ENCODE peak calls at places on chromosomes 11 and 22, in five cellular contexts. One of them, this sample, is unnamed. For H3K27me3, the result is how much of the 10 kb centered on the place peaks cover.

GRCh38 chr11:43738600-43739409 is 58.3 kb downstream of the HSD17B12 start:
- DNase-seq in left ventricle myocardium inferior: no peak
- DNase-seq in tibial artery: no peak
- DNase-seq in colonic mucosa: no peak
- DNase-seq in gastrocnemius medialis: peak
- DNase-seq in this sample: no peak

GRCh38 chr11:96045622-96046456 is 121.9 kb upstream of the MTMR2 start:
- DNase-seq in left ventricle myocardium inferior: peak
- DNase-seq in tibial artery: peak
- DNase-seq in gastrocnemius medialis: peak
- DNase-seq in colonic mucosa: no peak
- DNase-seq in this sample: no peak

GRCh38 chr11:112128483-112129121 is 35.3 kb downstream of the IL18 start:
- DNase-seq in tibial artery: peak
- DNase-seq in colonic mucosa: peak
- DNase-seq in gastrocnemius medialis: peak
- DNase-seq in left ventricle myocardium inferior: peak
- DNase-seq in this sample: peak

GRCh38 chr11:26947379-26947844 is 46.5 kb upstream of the FIBIN start:
- DNase-seq in left ventricle myocardium inferior: no peak
- DNase-seq in colonic mucosa: peak
- DNase-seq in tibial artery: peak
- DNase-seq in gastrocnemius medialis: peak
- DNase-seq in this sample: peak

GRCh38 chr22:46066691-46067090 is 83.6 kb upstream of the PPARA start:
- DNase-seq in left ventricle myocardium inferior: peak
- DNase-seq in tibial artery: peak
- DNase-seq in gastrocnemius medialis: peak
- DNase-seq in colonic mucosa: peak
- DNase-seq in this sample: no peak

GRCh38 chr22:19555651-19556050 is 31.4 kb upstream of the CLDN5 start:
- DNase-seq in tibial artery: no peak
- DNase-seq in colonic mucosa: no peak
- DNase-seq in gastrocnemius medialis: no peak
- DNase-seq in left ventricle myocardium inferior: no peak
- DNase-seq in this sample: no peak

GRCh38 chr11:28107331-28107725 is 628 bp downstream of the KIF18A start:
- DNase-seq in left ventricle myocardium inferior: no peak
- DNase-seq in colonic mucosa: no peak
- DNase-seq in gastrocnemius medialis: no peak
- DNase-seq in tibial artery: no peak
- DNase-seq in this sample: no peak

GRCh38 chr11:135037828-135038227 is 625.8 kb upstream of the B3GAT1 start:
- DNase-seq in tibial artery: no peak
- DNase-seq in colonic mucosa: no peak
- DNase-seq in left ventricle myocardium inferior: no peak
- DNase-seq in gastrocnemius medialis: no peak
- DNase-seq in this sample: no peak

GRCh38 chr11:75553182-75553581 is 8.9 kb upstream of the SERPINH1 start:
- DNase-seq in gastrocnemius medialis: no peak
- DNase-seq in colonic mucosa: no peak
- DNase-seq in tibial artery: no peak
- DNase-seq in left ventricle myocardium inferior: no peak
- DNase-seq in this sample: no peak

GRCh38 chr11:35165416-35166368 is 26.7 kb downstream of the CD44 start:
- DNase-seq in left ventricle myocardium inferior: no peak
- DNase-seq in colonic mucosa: peak
- DNase-seq in tibial artery: peak
- DNase-seq in gastrocnemius medialis: peak
- DNase-seq in this sample: no peak

GRCh38 chr11:10688401-10688800 is 5.2 kb downstream of the IRAG1 start:
- DNase-seq in colonic mucosa: no peak
- DNase-seq in gastrocnemius medialis: no peak
- DNase-seq in tibial artery: no peak
- DNase-seq in left ventricle myocardium inferior: no peak
- DNase-seq in this sample: no peak

GRCh38 chr11:57641426-57641825 is 8.3 kb downstream of the YPEL4 start:
- DNase-seq in left ventricle myocardium inferior: no peak
- DNase-seq in colonic mucosa: no peak
- DNase-seq in gastrocnemius medialis: no peak
- DNase-seq in tibial artery: no peak
- DNase-seq in this sample: no peak

GRCh38 chr11:131392528-131393255 is 22.3 kb downstream of the NTM start:
- DNase-seq in gastrocnemius medialis: no peak
- DNase-seq in left ventricle myocardium inferior: no peak
- DNase-seq in tibial artery: no peak
- DNase-seq in colonic mucosa: no peak
- DNase-seq in this sample: no peak

GRCh38 chr22:24467340-24467739 is 27.8 kb upstream of the UPB1 start:
- DNase-seq in left ventricle myocardium inferior: no peak
- DNase-seq in tibial artery: no peak
- DNase-seq in gastrocnemius medialis: no peak
- DNase-seq in colonic mucosa: no peak
- DNase-seq in this sample: no peak

DNA sequence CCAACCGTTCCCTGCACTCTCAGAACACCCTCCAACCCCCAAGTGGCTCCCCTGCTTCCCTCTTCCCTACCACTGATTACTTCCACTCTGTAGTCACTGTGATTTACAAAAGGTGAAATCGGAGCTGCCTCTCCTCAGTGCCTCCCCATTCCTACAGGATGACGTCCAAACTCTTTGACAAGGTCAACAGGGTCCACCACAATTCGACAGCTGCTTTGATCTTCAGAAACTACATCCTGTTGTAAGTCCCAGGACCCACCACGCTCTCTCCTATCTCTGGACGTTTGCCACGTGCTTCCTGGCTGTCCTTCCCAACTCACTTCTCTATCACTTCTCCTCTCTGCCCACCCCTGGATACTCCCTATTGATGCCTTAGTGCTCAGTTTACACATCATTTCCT is 85.0 kb upstream of the EIF3D start:
- DNase-seq in gastrocnemius medialis: no peak
- DNase-seq in colonic mucosa: no peak
- DNase-seq in left ventricle myocardium inferior: no peak
- DNase-seq in tibial artery: no peak
- DNase-seq in this sample: no peak
- H3K27me3 ChIP-seq in gastrocnemius medialis: under half
- H3K27me3 ChIP-seq in colonic mucosa: under half
- H3K27me3 ChIP-seq in left ventricle myocardium inferior: half or more
- H3K27me3 ChIP-seq in tibial artery: under half
- H3K27me3 ChIP-seq in this sample: under half

GRCh38 chr22:44578516-44579230 is 80.6 kb upstream of the RTL6 start:
- DNase-seq in gastrocnemius medialis: no peak
- DNase-seq in colonic mucosa: no peak
- DNase-seq in tibial artery: no peak
- DNase-seq in left ventricle myocardium inferior: no peak
- DNase-seq in this sample: no peak
- H3K27me3 ChIP-seq in gastrocnemius medialis: under half
- H3K27me3 ChIP-seq in colonic mucosa: under half
- H3K27me3 ChIP-seq in tibial artery: under half
- H3K27me3 ChIP-seq in left ventricle myocardium inferior: under half
- H3K27me3 ChIP-seq in this sample: under half

GRCh38 chr11:128694618-128695481 is 978 bp downstream of the FLI1 start:
- DNase-seq in colonic mucosa: no peak
- DNase-seq in gastrocnemius medialis: no peak
- DNase-seq in tibial artery: no peak
- DNase-seq in left ventricle myocardium inferior: no peak
- DNase-seq in this sample: peak

GRCh38 chr11:128691802-128692749 is 1.8 kb upstream of the FLI1 start:
- DNase-seq in colonic mucosa: no peak
- DNase-seq in tibial artery: no peak
- DNase-seq in gastrocnemius medialis: no peak
- DNase-seq in left ventricle myocardium inferior: no peak
- DNase-seq in this sample: no peak

GRCh38 chr11:128690746-128691091 is 3.2 kb upstream of the FLI1 start:
- DNase-seq in gastrocnemius medialis: no peak
- DNase-seq in colonic mucosa: no peak
- DNase-seq in left ventricle myocardium inferior: no peak
- DNase-seq in tibial artery: peak
- DNase-seq in this sample: no peak

GRCh38 chr11:128695539-128696221 is 1.8 kb downstream of the FLI1 start:
- DNase-seq in tibial artery: peak
- DNase-seq in colonic mucosa: no peak
- DNase-seq in left ventricle myocardium inferior: no peak
- DNase-seq in gastrocnemius medialis: no peak
- DNase-seq in this sample: no peak

DNA sequence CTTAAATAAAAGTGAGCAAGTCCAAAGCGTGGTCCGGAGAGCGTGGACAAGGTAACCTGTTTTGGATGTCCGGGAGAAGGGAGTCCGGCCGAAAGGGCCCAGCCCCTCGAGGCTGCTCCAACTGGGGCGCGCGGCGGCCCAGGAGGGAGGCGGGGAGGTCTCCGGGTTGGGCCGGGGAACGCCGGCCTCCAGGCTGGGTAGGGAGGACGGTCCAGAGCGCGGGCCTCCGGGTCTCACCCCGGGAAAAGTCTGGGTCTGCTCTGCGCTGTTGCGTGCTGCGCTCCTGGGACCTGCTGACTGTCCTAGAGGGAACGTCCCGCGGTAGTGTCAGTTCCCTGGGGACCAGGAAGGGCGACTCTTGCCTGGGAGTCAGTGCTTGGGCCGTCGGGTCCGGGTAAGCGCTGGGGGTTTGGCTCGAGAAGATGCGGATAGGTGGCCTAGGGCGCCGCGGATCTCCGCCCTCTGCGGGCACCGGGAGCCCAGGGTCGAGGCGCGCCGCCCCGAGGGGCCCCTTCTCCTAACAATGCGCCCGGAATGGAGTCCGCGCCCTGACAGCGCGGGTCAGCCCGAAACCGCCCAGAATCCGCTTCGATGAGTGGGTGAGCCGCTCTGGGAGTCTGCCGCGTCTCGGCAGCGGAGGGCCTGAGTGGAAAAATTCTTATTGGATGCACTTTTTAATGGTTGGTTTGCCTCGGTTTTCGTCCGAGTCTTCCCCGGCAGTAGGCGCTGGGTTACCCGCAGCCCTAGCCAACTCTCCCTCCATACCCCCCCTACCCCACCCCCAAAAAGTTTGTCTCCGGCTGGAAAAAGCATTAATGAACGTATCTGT is 908 bp upstream of the FLI1 start:
- DNase-seq in left ventricle myocardium inferior: no peak
- DNase-seq in gastrocnemius medialis: no peak
- DNase-seq in colonic mucosa: no peak
- DNase-seq in tibial artery: no peak
- DNase-seq in this sample: peak
- H3K27me3 ChIP-seq in left ventricle myocardium inferior: half or more
- H3K27me3 ChIP-seq in gastrocnemius medialis: half or more
- H3K27me3 ChIP-seq in colonic mucosa: half or more
- H3K27me3 ChIP-seq in tibial artery: under half
- H3K27me3 ChIP-seq in this sample: half or more

DNA sequence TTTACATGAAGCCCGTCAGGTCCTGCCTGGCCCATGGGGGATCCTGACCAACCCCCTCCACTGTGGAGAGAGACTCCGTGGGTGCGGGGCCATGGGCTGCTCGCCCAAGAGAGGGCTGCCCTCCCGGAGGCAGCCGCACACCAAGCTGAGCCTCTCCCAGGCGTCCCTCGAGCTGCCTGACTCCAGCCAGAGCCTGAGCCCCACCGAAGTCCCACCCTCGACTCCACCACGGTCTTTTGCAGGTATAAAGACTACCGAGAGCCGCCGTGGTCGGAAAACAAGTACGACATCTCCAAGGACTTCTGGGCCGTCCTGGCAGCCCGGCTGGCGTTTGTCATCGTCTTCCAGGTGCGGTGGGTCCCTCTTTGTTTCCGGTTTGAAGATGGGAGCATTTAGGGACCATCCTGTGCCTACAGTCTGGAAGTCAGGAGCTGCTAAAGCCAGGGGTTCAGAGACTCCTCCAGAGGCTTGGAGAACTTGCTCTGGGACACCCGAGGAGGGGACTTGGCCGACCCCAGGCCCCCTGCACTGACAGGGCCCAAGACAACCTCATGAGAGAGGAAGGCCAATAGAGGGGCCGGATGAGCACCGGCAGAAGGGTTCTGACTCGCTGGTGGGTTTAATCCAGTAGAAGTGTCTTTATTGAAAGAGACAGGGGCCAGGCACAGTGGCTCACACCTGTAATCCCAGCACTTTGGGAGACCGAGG is 17.6 kb upstream of the FADD start:
- DNase-seq in gastrocnemius medialis: no peak
- DNase-seq in tibial artery: no peak
- DNase-seq in left ventricle myocardium inferior: no peak
- DNase-seq in colonic mucosa: no peak
- DNase-seq in this sample: no peak
- H3K27me3 ChIP-seq in gastrocnemius medialis: under half
- H3K27me3 ChIP-seq in tibial artery: under half
- H3K27me3 ChIP-seq in left ventricle myocardium inferior: under half
- H3K27me3 ChIP-seq in colonic mucosa: under half
- H3K27me3 ChIP-seq in this sample: under half

GRCh38 chr11:117520201-117520600 is 192.5 kb downstream of the CEP164 start:
- DNase-seq in colonic mucosa: no peak
- DNase-seq in tibial artery: no peak
- DNase-seq in left ventricle myocardium inferior: no peak
- DNase-seq in gastrocnemius medialis: no peak
- DNase-seq in this sample: no peak

GRCh38 chr11:117521974-117522373 is 194.3 kb downstream of the CEP164 start:
- DNase-seq in tibial artery: no peak
- DNase-seq in left ventricle myocardium inferior: no peak
- DNase-seq in colonic mucosa: no peak
- DNase-seq in gastrocnemius medialis: no peak
- DNase-seq in this sample: no peak

GRCh38 chr11:117519590-117519989 is 191.9 kb downstream of the CEP164 start:
- DNase-seq in left ventricle myocardium inferior: no peak
- DNase-seq in tibial artery: no peak
- DNase-seq in colonic mucosa: no peak
- DNase-seq in gastrocnemius medialis: no peak
- DNase-seq in this sample: no peak

GRCh38 chr11:117519170-117519569 is 191.5 kb downstream of the CEP164 start:
- DNase-seq in tibial artery: no peak
- DNase-seq in left ventricle myocardium inferior: no peak
- DNase-seq in colonic mucosa: no peak
- DNase-seq in gastrocnemius medialis: no peak
- DNase-seq in this sample: no peak

DNA sequence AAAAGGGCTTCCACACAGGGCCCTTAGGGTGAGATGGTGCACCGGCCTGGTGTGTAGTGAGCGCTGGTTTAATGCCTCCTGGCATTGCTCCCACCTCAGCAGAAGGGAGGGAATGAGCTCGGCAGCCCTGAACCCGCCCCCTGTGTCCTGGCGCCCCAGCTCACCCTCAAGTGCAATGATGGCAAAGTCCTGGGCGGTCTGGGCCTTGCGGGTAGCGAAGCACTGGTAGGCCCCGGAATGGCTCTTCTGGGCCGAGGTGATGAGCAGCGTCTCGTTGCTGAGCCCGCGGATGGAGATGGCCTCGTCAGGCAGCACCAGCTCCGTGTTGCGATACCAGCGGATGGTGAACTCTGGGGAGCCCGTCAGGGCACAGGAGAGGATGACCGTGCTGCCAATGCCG is 193.3 kb downstream of the CEP164 start:
- DNase-seq in left ventricle myocardium inferior: no peak
- DNase-seq in colonic mucosa: no peak
- DNase-seq in tibial artery: no peak
- DNase-seq in gastrocnemius medialis: no peak
- DNase-seq in this sample: no peak
- H3K27me3 ChIP-seq in left ventricle myocardium inferior: under half
- H3K27me3 ChIP-seq in colonic mucosa: under half
- H3K27me3 ChIP-seq in tibial artery: under half
- H3K27me3 ChIP-seq in gastrocnemius medialis: under half
- H3K27me3 ChIP-seq in this sample: under half

This sample was measured in psoas muscle.